ENCODE peak calls at places on chromosomes 4 and X, in four cellular contexts. Z is hepatocyte; D is PC-3; W is CD8-positive, alpha-beta memory T cell. V is an unnamed sample.

GRCh38 chr4:135731681-135732080 is 1530.1 kb upstream of the PABPC4L start:
- DNase-seq in Z (no peak), D (no peak), W (no peak), V (no peak)

GRCh38 chr4:158170691-158171455 is 2.0 kb downstream of the GASK1B start:
- DNase-seq in Z (peak), D (peak), W (no peak), V (no peak)

GRCh38 chr4:7279902-7280301 is 87.6 kb downstream of the SORCS2 start:
- DNase-seq in Z (no peak), D (peak), W (no peak), V (no peak)

GRCh38 chr4:162274354-162274753 is 110.6 kb upstream of the FSTL5 start:
- DNase-seq in Z (no peak), D (peak), W (no peak), V (no peak)

GRCh38 chr4:4647041-4647440 is 105.2 kb upstream of the STX18 start:
- DNase-seq in Z (no peak), D (no peak), W (no peak), V (no peak)

GRCh38 chr4:104596189-104596588 is 101.5 kb upstream of the CXXC4 start:
- DNase-seq in Z (no peak), D (no peak), W (no peak), V (no peak)

GRCh38 chrX:24879679-24880078 is 136.1 kb downstream of the ARX start:
- DNase-seq in Z (no peak), D (no peak), W (no peak), V (no peak)

GRCh38 chr4:30840571-30840970 is 120.4 kb downstream of the PCDH7 start:
- DNase-seq in Z (no peak), D (no peak), W (no peak), V (no peak)

GRCh38 chr4:111475001-111475400 is 670.3 kb upstream of the FAM241A start:
- DNase-seq in Z (peak), D (peak), W (no peak), V (no peak)

GRCh38 chrX:154381271-154381670 is 2.2 kb downstream of the EMD start:
- DNase-seq in Z (no peak), D (no peak), W (no peak), V (no peak)

GRCh38 chrX:14616301-14616700 is 87.0 kb downstream of the GLRA2 start:
- DNase-seq in Z (no peak), D (no peak), W (no peak), V (no peak)

GRCh38 chr4:6123976-6124375 is 76.4 kb downstream of the JAKMIP1 start:
- DNase-seq in Z (no peak), D (no peak), W (no peak), V (no peak)

GRCh38 chr4:138861130-138861529 is 154.5 kb upstream of the NOCT start:
- DNase-seq in Z (no peak), D (no peak), W (no peak), V (no peak)

GRCh38 chr4:41095973-41096372 is 118.4 kb downstream of the APBB2 start:
- DNase-seq in Z (no peak), D (no peak), W (no peak), V (no peak)

GRCh38 chrX:53223955-53224859 is 800 bp downstream of the KDM5C start:
- DNase-seq in Z (peak), D (peak), W (peak), V (no peak)

GRCh38 chrX:12954981-12955380 is 19.9 kb upstream of the TMSB4X start:
- DNase-seq in Z (no peak), D (no peak), W (no peak), V (no peak)

GRCh38 chr4:153494562-153494961 is 28.4 kb downstream of the TMEM131L start:
- DNase-seq in Z (no peak), D (no peak), W (no peak), V (no peak)

GRCh38 chrX:74286950-74287349 is 17.0 kb upstream of the ZCCHC13 start:
- DNase-seq in Z (no peak), D (peak), W (no peak), V (no peak)

GRCh38 chr4:8592366-8593267 is at the start of gene CPZ:
- DNase-seq in Z (peak), D (peak), W (no peak), V (no peak)

GRCh38 chrX:1895583-1895982 is 280.7 kb downstream of the ASMT start:
- DNase-seq in Z (no peak), D (no peak), W (no peak), V (no peak)

GRCh38 chr4:163367651-163368050 is 24.0 kb downstream of the NPY5R start:
- DNase-seq in Z (peak), D (peak), W (no peak), V (no peak)

GRCh38 chrX:87409113-87409841 is 108.3 kb upstream of the KLHL4 start:
- DNase-seq in Z (peak), D (peak), W (no peak), V (no peak)

GRCh38 chr4:5863461-5864113 is 29.3 kb downstream of the CRMP1 start:
- DNase-seq in Z (peak), D (peak), W (no peak), V (no peak)

GRCh38 chrX:106912864-106913263 is 7.3 kb upstream of the CLDN2 start:
- DNase-seq in Z (no peak), D (peak), W (no peak), V (no peak)

GRCh38 chr4:133151301-133151680 is 2.2 kb downstream of the PCDH10 start:
- DNase-seq in Z (no peak), D (no peak), W (no peak), V (no peak)

GRCh38 chr4:185359767-185360446 is 35.8 kb downstream of the LRP2BP start:
- DNase-seq in Z (no peak), D (no peak), W (no peak), V (no peak)

GRCh38 chr4:145406970-145407369 is 74.7 kb upstream of the SMAD1 start:
- DNase-seq in Z (no peak), D (no peak), W (no peak), V (no peak)

GRCh38 chrX:9327086-9327746 is 137.6 kb upstream of the TBL1X start:
- DNase-seq in Z (no peak), D (peak), W (no peak), V (no peak)

GRCh38 chr4:15891312-15891711 is 47.2 kb downstream of the FGFBP1 start:
- DNase-seq in Z (no peak), D (no peak), W (no peak), V (no peak)

GRCh38 chrX:40578039-40578438 is 2.7 kb upstream of the ATP6AP2 start:
- DNase-seq in Z (no peak), D (no peak), W (no peak), V (no peak)

GRCh38 chrX:40579139-40579538 is 1.6 kb upstream of the ATP6AP2 start:
- DNase-seq in Z (no peak), D (no peak), W (no peak), V (no peak)

GRCh38 chrX:40579880-40580536 is 762 bp upstream of the ATP6AP2 start:
- DNase-seq in Z (peak), D (no peak), W (no peak), V (no peak)

GRCh38 chrX:40573763-40574162 is 7.0 kb upstream of the ATP6AP2 start:
- DNase-seq in Z (no peak), D (peak), W (peak), V (no peak)

GRCh38 chrX:40576291-40576690 is 4.5 kb upstream of the ATP6AP2 start:
- DNase-seq in Z (no peak), D (no peak), W (no peak), V (no peak)
- H3K4me3 ChIP-seq in Z (no peak), D (no peak), W (no peak), V (no peak)

GRCh38 chr4:140081582-140082398 is 72.2 kb downstream of the MAML3 start:
- DNase-seq in Z (no peak), D (no peak), W (no peak), V (no peak)
- H3K27ac ChIP-seq in Z (peak), D (no peak), W (no peak), V (no peak)

GRCh38 chr4:56246230-56246610 is 141.1 kb downstream of the AASDH start:
- DNase-seq in Z (no peak), D (no peak), W (no peak), V (no peak)
- H3K4me3 ChIP-seq in Z (no peak), D (no peak), W (no peak), V (no peak)

GRCh38 chr4:118284169-118284568 is 68.6 kb downstream of the PRSS12 start:
- DNase-seq in Z (no peak), D (no peak), W (no peak), V (no peak)
- H3K27ac ChIP-seq in Z (no peak), D (no peak), W (no peak), V (no peak)

GRCh38 chr4:80053140-80053910 is 19.7 kb downstream of the ANTXR2 start:
- DNase-seq in Z (no peak), D (no peak), W (no peak), V (no peak)

GRCh38 chr4:80062527-80062926 is 10.5 kb downstream of the ANTXR2 start:
- DNase-seq in Z (no peak), D (no peak), W (no peak), V (no peak)

GRCh38 chr4:80054375-80054774 is 18.7 kb downstream of the ANTXR2 start:
- DNase-seq in Z (no peak), D (no peak), W (no peak), V (no peak)

GRCh38 chr4:80058740-80059139 is 14.3 kb downstream of the ANTXR2 start:
- DNase-seq in Z (no peak), D (no peak), W (peak), V (peak)
- H3K4me3 ChIP-seq in Z (no peak), D (no peak), W (peak), V (no peak)

DNA sequence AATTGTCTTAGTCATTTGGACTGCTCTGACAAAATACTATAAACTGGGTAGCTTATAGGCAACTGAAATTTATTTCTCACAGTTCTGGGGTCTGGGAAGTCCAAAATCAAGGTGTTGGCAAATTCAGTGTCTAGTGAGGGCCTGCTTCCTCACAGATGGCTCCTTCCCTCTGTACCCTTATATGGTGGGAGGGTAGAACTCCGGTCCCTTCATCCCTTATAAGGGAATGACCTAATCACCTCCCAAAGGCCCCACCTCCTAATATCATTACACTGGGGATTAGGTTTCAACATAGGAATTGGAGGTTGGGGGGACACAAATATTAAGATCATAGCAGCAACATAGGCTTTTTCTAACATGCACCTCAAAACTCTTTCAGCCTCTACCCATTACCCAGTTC is 7.3 kb upstream of the TBC1D25 start:
- DNase-seq in Z (no peak), D (no peak), W (no peak), V (no peak)
- H3K27ac ChIP-seq in Z (peak), D (peak), W (peak), V (no peak)

GRCh38 chrX:45771114-45771513 is 570.4 kb upstream of the DIPK2B start:
- DNase-seq in Z (peak), D (peak), W (no peak), V (no peak)
- H3K4me3 ChIP-seq in Z (no peak), D (peak), W (peak), V (peak)

GRCh38 chrX:70168238-70169188 is 8.8 kb upstream of the DGAT2L6 start:
- DNase-seq in Z (peak), D (peak), W (no peak), V (no peak)
- H3K27ac ChIP-seq in Z (peak), D (peak), W (no peak), V (no peak)